ENCODE peak calls at places on chromosomes 7 and 10, in seven cellular contexts. One of them, this sample, is unnamed.

GRCh38 chr7:155796381-155797261 is 15.6 kb downstream of the SHH start:
- DNase-seq in psoas muscle: peak; percentile 60
- DNase-seq in A549: peak; percentile 86
- DNase-seq in HCT116: no peak
- DNase-seq in uterus: peak; percentile 33
- DNase-seq in H1: no peak
- DNase-seq in thyroid gland: peak; percentile 63
- DNase-seq in this sample: peak; percentile 86

GRCh38 chr10:132360766-132361447 is 28.9 kb downstream of the LRRC27 start:
- DNase-seq in thyroid gland: no peak
- DNase-seq in H1: no peak
- DNase-seq in psoas muscle: peak; percentile 36
- DNase-seq in A549: peak; percentile 44
- DNase-seq in HCT116: no peak
- DNase-seq in uterus: no peak
- DNase-seq in this sample: no peak

GRCh38 chr10:132806126-132807061 is 20.4 kb upstream of the NKX6-2 start:
- DNase-seq in HCT116: no peak
- DNase-seq in uterus: no peak
- DNase-seq in A549: no peak
- DNase-seq in H1: no peak
- DNase-seq in thyroid gland: no peak
- DNase-seq in psoas muscle: no peak
- DNase-seq in this sample: no peak

GRCh38 chr10:96840841-96841518 is 8.9 kb downstream of the LCOR start:
- DNase-seq in A549: no peak
- DNase-seq in uterus: no peak
- DNase-seq in thyroid gland: no peak
- DNase-seq in H1: no peak
- DNase-seq in HCT116: peak; percentile 52
- DNase-seq in psoas muscle: no peak
- DNase-seq in this sample: peak; percentile 56

GRCh38 chr7:154385214-154385613 is 333.0 kb downstream of the DPP6 start:
- DNase-seq in HCT116: no peak
- DNase-seq in psoas muscle: no peak
- DNase-seq in uterus: no peak
- DNase-seq in A549: no peak
- DNase-seq in thyroid gland: no peak
- DNase-seq in H1: no peak
- DNase-seq in this sample: no peak

GRCh38 chr7:127447326-127447945 is 54.9 kb upstream of the ZNF800 start:
- DNase-seq in HCT116: peak; percentile 74
- DNase-seq in A549: no peak
- DNase-seq in thyroid gland: no peak
- DNase-seq in uterus: no peak
- DNase-seq in H1: peak; percentile 64
- DNase-seq in psoas muscle: no peak
- DNase-seq in this sample: peak; percentile 47

GRCh38 chr7:103101543-103101942 is 26.6 kb downstream of the ARMC10 start:
- DNase-seq in H1: no peak
- DNase-seq in thyroid gland: no peak
- DNase-seq in HCT116: no peak
- DNase-seq in uterus: no peak
- DNase-seq in A549: no peak
- DNase-seq in psoas muscle: no peak
- DNase-seq in this sample: no peak

GRCh38 chr7:137578541-137578940 is 235.0 kb upstream of the PTN start:
- DNase-seq in thyroid gland: no peak
- DNase-seq in HCT116: no peak
- DNase-seq in psoas muscle: no peak
- DNase-seq in A549: no peak
- DNase-seq in uterus: no peak
- DNase-seq in H1: no peak
- DNase-seq in this sample: no peak

GRCh38 chr10:104326991-104327610 is 11.2 kb downstream of the ITPRIP start:
- DNase-seq in thyroid gland: no peak
- DNase-seq in A549: no peak
- DNase-seq in uterus: no peak
- DNase-seq in psoas muscle: no peak
- DNase-seq in HCT116: no peak
- DNase-seq in H1: no peak
- DNase-seq in this sample: no peak

DNA sequence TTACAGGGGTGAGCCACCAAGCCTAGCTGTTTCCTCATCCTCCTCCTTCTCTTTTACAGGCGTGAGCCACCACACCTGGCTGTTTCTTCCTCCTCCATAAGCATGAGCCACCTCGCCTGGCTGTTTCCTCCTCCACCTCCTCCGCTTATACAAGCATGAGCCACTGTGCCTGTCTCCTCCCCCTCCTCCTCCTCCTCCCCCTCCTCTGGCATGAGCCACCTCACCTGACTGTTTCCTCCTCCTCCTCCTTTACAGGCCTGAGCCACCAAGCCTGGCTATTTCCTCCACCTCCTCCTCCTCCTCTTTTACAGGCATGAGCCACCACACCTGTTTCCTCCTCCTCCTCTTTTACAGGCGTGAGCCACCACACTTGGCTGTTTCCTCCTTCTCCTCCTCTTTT is 49.8 kb upstream of the ZNF479 start:
- DNase-seq in HCT116: no peak
- DNase-seq in thyroid gland: no peak
- DNase-seq in uterus: no peak
- DNase-seq in H1: no peak
- DNase-seq in psoas muscle: no peak
- DNase-seq in A549: no peak
- DNase-seq in this sample: no peak
- H3K9me3 ChIP-seq in HCT116: peaks cover 8% of the 10 kb centered on the region
- H3K9me3 ChIP-seq in thyroid gland: no peaks in the 10 kb centered on the region
- H3K9me3 ChIP-seq in uterus: no peaks in the 10 kb centered on the region
- H3K9me3 ChIP-seq in H1: peaks cover 66% of the 10 kb centered on the region
- H3K9me3 ChIP-seq in psoas muscle: peaks cover 7% of the 10 kb centered on the region
- H3K9me3 ChIP-seq in A549: peaks cover 8% of the 10 kb centered on the region
- H3K9me3 ChIP-seq in this sample: peaks cover 15% of the 10 kb centered on the region

GRCh38 chr10:79140083-79140793 is 71.5 kb downstream of the ZMIZ1 start:
- DNase-seq in A549: no peak
- DNase-seq in uterus: no peak
- DNase-seq in thyroid gland: no peak
- DNase-seq in H1: no peak
- DNase-seq in HCT116: no peak
- DNase-seq in psoas muscle: no peak
- DNase-seq in this sample: no peak
- H3K4me1 ChIP-seq in A549: peaks cover 63% of the 10 kb centered on the region
- H3K4me1 ChIP-seq in uterus: peaks cover 45% of the 10 kb centered on the region
- H3K4me1 ChIP-seq in thyroid gland: peaks cover 57% of the 10 kb centered on the region
- H3K4me1 ChIP-seq in H1: peaks cover 29% of the 10 kb centered on the region
- H3K4me1 ChIP-seq in HCT116: peaks cover 21% of the 10 kb centered on the region
- H3K4me1 ChIP-seq in psoas muscle: peaks cover 68% of the 10 kb centered on the region
- H3K4me1 ChIP-seq in this sample: peaks cover 12% of the 10 kb centered on the region

GRCh38 chr10:82742901-82743300 is 867.9 kb downstream of the NRG3 start:
- DNase-seq in uterus: no peak
- DNase-seq in H1: no peak
- DNase-seq in thyroid gland: no peak
- DNase-seq in HCT116: no peak
- DNase-seq in A549: no peak
- DNase-seq in psoas muscle: no peak
- DNase-seq in this sample: no peak
- H3K9me3 ChIP-seq in uterus: no peaks in the 10 kb centered on the region
- H3K9me3 ChIP-seq in H1: no peaks in the 10 kb centered on the region
- H3K9me3 ChIP-seq in thyroid gland: no peaks in the 10 kb centered on the region
- H3K9me3 ChIP-seq in HCT116: peaks cover 16% of the 10 kb centered on the region
- H3K9me3 ChIP-seq in A549: no peaks in the 10 kb centered on the region
- H3K9me3 ChIP-seq in psoas muscle: no peaks in the 10 kb centered on the region
- H3K9me3 ChIP-seq in this sample: no peaks in the 10 kb centered on the region

GRCh38 chr10:86682675-86683074 is 14.4 kb downstream of the LDB3 start:
- DNase-seq in uterus: no peak
- DNase-seq in HCT116: no peak
- DNase-seq in A549: no peak
- DNase-seq in psoas muscle: no peak
- DNase-seq in H1: no peak
- DNase-seq in thyroid gland: no peak
- DNase-seq in this sample: no peak
- H3K4me1 ChIP-seq in uterus: no peaks in the 10 kb centered on the region
- H3K4me1 ChIP-seq in HCT116: no peaks in the 10 kb centered on the region
- H3K4me1 ChIP-seq in A549: no peaks in the 10 kb centered on the region
- H3K4me1 ChIP-seq in psoas muscle: peaks cover 97% of the 10 kb centered on the region
- H3K4me1 ChIP-seq in H1: peaks cover 10% of the 10 kb centered on the region
- H3K4me1 ChIP-seq in thyroid gland: no peaks in the 10 kb centered on the region
- H3K4me1 ChIP-seq in this sample: no peaks in the 10 kb centered on the region

DNA sequence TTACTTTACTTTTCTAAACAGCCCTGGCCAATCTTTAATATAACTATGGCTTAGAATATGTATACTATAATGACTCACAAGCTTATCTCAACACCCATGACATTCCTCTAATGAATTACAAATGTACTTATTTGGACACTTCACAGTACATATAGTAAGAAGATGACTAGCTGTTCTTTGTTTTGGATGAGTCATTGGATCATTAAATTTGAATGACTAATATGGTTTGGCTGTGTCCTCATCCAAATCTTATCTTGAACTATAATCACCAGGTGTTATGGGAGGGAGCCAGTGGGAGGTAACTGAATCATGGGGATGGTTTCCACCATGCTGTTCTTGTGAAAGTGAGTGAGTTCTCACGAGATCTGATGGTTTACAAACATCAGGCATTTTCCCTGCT is 807.5 kb upstream of the SORCS1 start:
- DNase-seq in A549: no peak
- DNase-seq in uterus: no peak
- DNase-seq in psoas muscle: no peak
- DNase-seq in H1: no peak
- DNase-seq in thyroid gland: no peak
- DNase-seq in HCT116: no peak
- DNase-seq in this sample: no peak
- H3K9me3 ChIP-seq in A549: no peaks in the 10 kb centered on the region
- H3K9me3 ChIP-seq in uterus: no peaks in the 10 kb centered on the region
- H3K9me3 ChIP-seq in psoas muscle: peaks cover 3% of the 10 kb centered on the region
- H3K9me3 ChIP-seq in H1: no peaks in the 10 kb centered on the region
- H3K9me3 ChIP-seq in thyroid gland: no peaks in the 10 kb centered on the region
- H3K9me3 ChIP-seq in HCT116: peaks cover 42% of the 10 kb centered on the region
- H3K9me3 ChIP-seq in this sample: no peaks in the 10 kb centered on the region

DNA sequence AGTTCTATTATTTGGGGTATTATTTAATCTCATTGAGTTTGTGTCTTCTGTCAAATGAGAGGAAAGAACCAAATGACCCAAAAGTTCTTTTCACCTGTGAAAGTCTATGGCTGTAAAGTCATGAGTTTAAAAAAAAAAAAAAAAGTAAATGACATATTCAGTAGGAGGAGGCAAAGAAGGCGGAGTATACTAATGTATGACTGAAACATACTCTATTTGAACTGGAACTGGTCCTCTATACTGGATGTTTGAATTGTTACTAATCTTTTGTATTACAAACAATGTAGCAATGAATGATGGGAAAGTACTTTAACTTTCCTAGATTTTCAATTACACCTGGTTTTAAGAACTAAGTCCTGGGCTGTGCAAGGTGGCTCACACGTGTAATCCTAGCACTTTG is 24.9 kb upstream of the GSAP start:
- DNase-seq in thyroid gland: no peak
- DNase-seq in A549: no peak
- DNase-seq in uterus: no peak
- DNase-seq in H1: no peak
- DNase-seq in psoas muscle: no peak
- DNase-seq in HCT116: no peak
- DNase-seq in this sample: no peak
- H3K4me1 ChIP-seq in thyroid gland: no peaks in the 10 kb centered on the region
- H3K4me1 ChIP-seq in A549: peaks cover 48% of the 10 kb centered on the region
- H3K4me1 ChIP-seq in uterus: no peaks in the 10 kb centered on the region
- H3K4me1 ChIP-seq in H1: no peaks in the 10 kb centered on the region
- H3K4me1 ChIP-seq in psoas muscle: no peaks in the 10 kb centered on the region
- H3K4me1 ChIP-seq in HCT116: no peaks in the 10 kb centered on the region
- H3K4me1 ChIP-seq in this sample: peaks cover 4% of the 10 kb centered on the region

GRCh38 chr7:157808042-157808441 is 471.2 kb downstream of the DNAJB6 start:
- DNase-seq in HCT116: no peak
- DNase-seq in psoas muscle: no peak
- DNase-seq in A549: no peak
- DNase-seq in H1: no peak
- DNase-seq in uterus: no peak
- DNase-seq in thyroid gland: no peak
- DNase-seq in this sample: no peak
- H3K9me3 ChIP-seq in HCT116: no peaks in the 10 kb centered on the region
- H3K9me3 ChIP-seq in psoas muscle: no peaks in the 10 kb centered on the region
- H3K9me3 ChIP-seq in A549: peaks cover 11% of the 10 kb centered on the region
- H3K9me3 ChIP-seq in H1: peaks cover 31% of the 10 kb centered on the region
- H3K9me3 ChIP-seq in uterus: no peaks in the 10 kb centered on the region
- H3K9me3 ChIP-seq in thyroid gland: no peaks in the 10 kb centered on the region
- H3K9me3 ChIP-seq in this sample: no peaks in the 10 kb centered on the region